ENCODE peak calls at places on chromosome 17, in four cellular contexts. K is A549; R is mesenchymal stem cell; S is CD8-positive, alpha-beta T cell. W is an unnamed sample.

GRCh38 chr17:72600934-72601333 is 480.1 kb downstream of the SOX9 start:
- DNase-seq in S (no peak), K (no peak), R (no peak), W (no peak)

GRCh38 chr17:32274643-32275042 is 9.0 kb downstream of the RHBDL3 start:
- DNase-seq in R (no peak), S (no peak), K (no peak), W (no peak)

GRCh38 chr17:67922503-67922902 is 73.8 kb downstream of the C17orf58 start:
- DNase-seq in K (no peak), R (no peak), S (no peak), W (no peak)

GRCh38 chr17:63760771-63761539 is 12.4 kb downstream of the CCDC47 start:
- DNase-seq in S (no peak), K (no peak), R (peak), W (no peak)

GRCh38 chr17:62995377-62995885 is 29.4 kb downstream of the TANC2 start:
- DNase-seq in S (no peak), K (peak), R (peak), W (no peak)

GRCh38 chr17:20244671-20245070 is 222.7 kb downstream of the LGALS9B start:
- DNase-seq in K (no peak), S (no peak), R (no peak), W (no peak)

GRCh38 chr17:39926588-39927100 is 757 bp downstream of the ORMDL3 start:
- DNase-seq in K (peak), R (peak), S (peak), W (peak)

GRCh38 chr17:3582921-3583320 is 25.3 kb upstream of the TRPV3 start:
- DNase-seq in K (no peak), R (no peak), S (no peak), W (no peak)

GRCh38 chr17:60435244-60436170 is 13.2 kb downstream of the CHCT1 start:
- DNase-seq in R (peak), K (peak), S (peak), W (peak)

GRCh38 chr17:73211745-73212144 is 18.9 kb downstream of the COG1 start:
- DNase-seq in S (peak), R (no peak), K (no peak), W (peak)

GRCh38 chr17:1574697-1575471 is 12.3 kb upstream of the PITPNA start:
- DNase-seq in R (no peak), S (no peak), K (no peak), W (no peak)

GRCh38 chr17:29256735-29257466 is 10.2 kb downstream of the CRYBA1 start:
- DNase-seq in R (no peak), K (no peak), S (no peak), W (no peak)

GRCh38 chr17:35218901-35219300 is 24.0 kb upstream of the SLFN5 start:
- DNase-seq in K (no peak), R (no peak), S (no peak), W (no peak)

GRCh38 chr17:3502466-3502865 is 26.7 kb downstream of the ASPA start:
- DNase-seq in R (no peak), S (no peak), K (no peak), W (no peak)

GRCh38 chr17:12522743-12523181 is 142.9 kb upstream of the MYOCD start:
- DNase-seq in R (peak), K (peak), S (no peak), W (no peak)

GRCh38 chr17:40953876-40954275 is 12.9 kb downstream of the KRT39 start:
- DNase-seq in K (no peak), R (peak), S (no peak), W (no peak)

GRCh38 chr17:2594657-2595085 is 1.2 kb downstream of the PAFAH1B1 start:
- DNase-seq in K (no peak), R (no peak), S (peak), W (no peak)

GRCh38 chr17:1873418-1873817 is 43.6 kb downstream of the RPA1 start:
- DNase-seq in K (no peak), S (no peak), R (no peak), W (no peak)

GRCh38 chr17:6098050-6098449 is 27.9 kb downstream of the WSCD1 start:
- DNase-seq in R (no peak), K (no peak), S (no peak), W (no peak)

GRCh38 chr17:19369846-19370492 is 7.4 kb upstream of the B9D1 start:
- DNase-seq in S (peak), R (no peak), K (no peak), W (peak)

GRCh38 chr17:47238321-47239010 is 15.2 kb upstream of the ITGB3 start:
- DNase-seq in S (no peak), R (no peak), K (no peak), W (no peak)

GRCh38 chr17:47240806-47241205 is 12.8 kb upstream of the ITGB3 start:
- DNase-seq in K (no peak), S (no peak), R (no peak), W (no peak)

GRCh38 chr17:47242648-47243047 is 11.0 kb upstream of the ITGB3 start:
- DNase-seq in R (no peak), K (no peak), S (no peak), W (no peak)

GRCh38 chr17:47239663-47240374 is 13.8 kb upstream of the ITGB3 start:
- DNase-seq in S (no peak), K (peak), R (peak), W (no peak)

GRCh38 chr17:47240375-47240764 is 13.3 kb upstream of the ITGB3 start:
- DNase-seq in R (no peak), S (no peak), K (no peak), W (no peak)
- H3K27ac ChIP-seq in R (peak), S (no peak), K (peak), W (no peak)

GRCh38 chr17:556431-556995 is 158.1 kb downstream of the VPS53 start:
- DNase-seq in S (no peak), R (no peak), K (no peak), W (no peak)
- H3K27ac ChIP-seq in S (no peak), R (no peak), K (no peak), W (no peak)

GRCh38 chr17:81329279-81329926 is 34.3 kb upstream of the SLC38A10 start:
- DNase-seq in K (peak), R (peak), S (no peak), W (no peak)
- H3K27ac ChIP-seq in K (peak), R (peak), S (no peak), W (no peak)

DNA sequence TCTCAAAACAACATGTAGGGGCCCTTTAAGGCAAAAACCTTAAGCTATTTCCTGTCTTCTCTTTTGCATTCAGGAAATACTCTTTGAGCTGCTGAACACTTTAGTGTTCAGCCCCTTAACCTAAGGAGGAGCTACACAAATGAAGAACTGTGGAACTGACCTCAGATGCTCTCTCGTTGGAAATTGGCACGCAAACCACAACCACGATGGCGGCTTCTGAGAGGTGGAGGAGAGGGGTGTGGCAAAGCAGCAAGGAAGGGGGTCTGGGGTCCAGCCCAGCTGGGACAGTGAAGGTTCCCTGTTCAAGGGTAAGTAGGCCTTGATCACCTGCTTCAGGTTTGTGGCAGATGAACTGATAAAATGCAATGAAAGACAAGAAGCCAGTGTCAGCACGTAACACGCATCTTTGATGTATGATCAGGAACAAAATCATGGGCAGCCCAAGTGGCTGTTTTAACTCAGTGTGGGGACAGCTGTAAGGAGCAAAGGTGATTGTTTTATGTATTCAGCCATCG is 291.6 kb upstream of the TNRC6C start:
- DNase-seq in S (peak), R (no peak), K (no peak), W (peak)
- H3K27ac ChIP-seq in S (peak), R (no peak), K (no peak), W (peak)

DNA sequence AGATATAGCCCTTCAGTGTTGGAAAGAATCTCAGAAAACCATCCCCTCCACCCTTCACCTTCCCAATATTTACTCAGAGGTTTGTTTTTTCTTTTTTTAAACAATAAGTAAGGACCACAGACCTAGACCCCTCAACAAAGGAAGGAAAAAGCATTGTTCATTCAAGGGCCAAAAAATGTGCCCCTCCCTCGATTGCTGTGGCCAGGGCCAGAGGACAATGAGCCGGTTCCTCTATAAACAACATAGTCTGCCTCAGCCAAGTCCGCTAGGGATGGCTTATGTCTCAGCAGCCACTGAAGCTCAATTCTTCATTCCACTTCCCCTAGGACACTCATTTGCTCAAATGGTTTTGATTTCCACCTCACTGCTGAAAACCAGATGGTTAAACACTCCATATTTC is 24.0 kb downstream of the TRIM16 start:
- DNase-seq in R (no peak), S (no peak), K (no peak), W (no peak)
- H3K27ac ChIP-seq in R (no peak), S (no peak), K (peak), W (no peak)

GRCh38 chr17:75238020-75238580 is 23.3 kb downstream of the GGA3 start:
- DNase-seq in S (no peak), K (no peak), R (no peak), W (no peak)

GRCh38 chr17:75239778-75240393 is 21.5 kb downstream of the GGA3 start:
- DNase-seq in R (no peak), K (no peak), S (no peak), W (no peak)

GRCh38 chr17:75239214-75239613 is 22.2 kb downstream of the GGA3 start:
- DNase-seq in S (no peak), K (no peak), R (no peak), W (no peak)

GRCh38 chr17:75238684-75239191 is 22.7 kb downstream of the GGA3 start:
- DNase-seq in S (peak), R (peak), K (peak), W (peak)

DNA sequence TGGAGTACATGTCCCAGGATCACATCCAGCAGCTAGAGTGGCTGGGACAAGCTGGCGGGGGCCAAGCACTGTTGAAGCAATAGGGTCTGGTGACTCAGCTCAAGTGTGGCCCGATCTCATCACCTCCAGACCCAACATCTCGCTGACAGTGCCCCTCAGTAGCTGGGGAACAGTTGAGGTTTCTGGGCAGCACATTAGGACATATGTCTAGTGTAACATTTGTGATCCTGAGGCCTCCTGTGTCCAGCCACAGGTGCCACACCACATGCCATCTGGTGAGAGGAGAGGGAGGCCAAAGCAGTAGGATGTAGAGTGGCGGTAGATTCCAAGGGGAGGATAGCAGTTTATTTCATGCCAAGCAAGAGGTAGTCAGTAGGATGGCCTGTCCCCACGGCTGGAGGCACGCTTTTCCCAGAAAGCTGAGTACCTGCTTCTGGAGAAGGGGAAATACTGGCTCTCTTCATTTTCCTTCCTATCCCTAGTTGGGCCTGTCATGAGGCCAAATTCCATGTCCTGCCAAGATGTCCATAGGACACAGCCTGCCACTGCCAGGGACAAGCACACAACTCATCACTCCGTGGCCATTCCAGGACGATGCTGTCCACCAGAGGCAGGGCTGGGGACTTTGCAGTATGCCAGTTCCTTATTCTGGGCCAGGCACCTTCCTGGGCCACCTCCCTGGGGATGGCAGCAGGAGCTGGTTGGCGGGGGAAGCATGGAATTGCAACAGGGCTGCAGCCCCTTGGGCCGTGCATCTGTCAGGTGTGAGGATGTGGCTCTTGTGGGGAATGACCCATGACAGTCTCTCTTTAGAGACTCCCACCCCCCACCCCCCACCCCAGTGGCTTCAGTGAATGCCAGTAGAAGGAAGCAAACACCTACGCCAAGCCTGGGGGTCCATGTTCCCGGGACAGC is 24.0 kb downstream of the GGA3 start:
- DNase-seq in R (no peak), S (no peak), K (no peak), W (no peak)
- H3K27ac ChIP-seq in R (no peak), S (no peak), K (no peak), W (no peak)

GRCh38 chr17:81427446-81428120 is 32.3 kb downstream of the BAHCC1 start:
- DNase-seq in R (no peak), K (no peak), S (no peak), W (no peak)
- H3K27ac ChIP-seq in R (no peak), K (peak), S (no peak), W (no peak)

GRCh38 chr17:8489841-8490240 is 54.2 kb downstream of the NDEL1 start:
- DNase-seq in K (no peak), R (peak), S (no peak), W (no peak)
- H3K27ac ChIP-seq in K (no peak), R (no peak), S (no peak), W (no peak)